ENCODE peak calls at places on chromosomes 12 and 14, in four cellular contexts. R is GM12878, P is HepG2, H is H1. F is an unnamed sample.
A peak's percentile ranks its signal among the peaks of the same experiment; 100 is the strongest.

GRCh38 chr12:80813820-80814219 is 97.1 kb downstream of the MYF5 start:
- DNase-seq in R (peak; percentile 23), P (no peak), H (no peak), F (no peak)

GRCh38 chr12:106585237-106585834 is 2.5 kb downstream of the RFX4 start:
- DNase-seq in R (no peak), P (no peak), H (no peak), F (no peak)

GRCh38 chr12:52529846-52530245 is 9.7 kb upstream of the KRT5 start:
- DNase-seq in R (no peak), P (no peak), H (no peak), F (no peak)

GRCh38 chr14:39265032-39265431 is 31.3 kb downstream of the MIA2 start:
- DNase-seq in R (no peak), P (no peak), H (no peak), F (no peak)

GRCh38 chr12:28507867-28508266 is 317.6 kb downstream of the CCDC91 start:
- DNase-seq in R (no peak), P (no peak), H (no peak), F (no peak)

GRCh38 chr12:94615284-94616216 is 34.8 kb downstream of the TMCC3 start:
- DNase-seq in R (no peak), P (peak; percentile 35), H (no peak), F (no peak)

GRCh38 chr14:66359500-66359899 is 126.7 kb upstream of the CCDC196 start:
- DNase-seq in R (peak; percentile 15), P (peak; percentile 53), H (no peak), F (peak; percentile 47)

GRCh38 chr12:66352197-66352596 is 49.9 kb downstream of the HELB start:
- DNase-seq in R (no peak), P (peak; percentile 18), H (peak; percentile 77), F (peak; percentile 63)

GRCh38 chr12:94379479-94380113 is 80.1 kb downstream of the CEP83 start:
- DNase-seq in R (no peak), P (peak; percentile 6), H (no peak), F (no peak)

GRCh38 chr12:30630378-30631285 is 65.0 kb downstream of the IPO8 start:
- DNase-seq in R (no peak), P (no peak), H (no peak), F (no peak)

GRCh38 chr14:24848427-24848826 is 201.5 kb downstream of the STXBP6 start:
- DNase-seq in R (no peak), P (no peak), H (no peak), F (no peak)

GRCh38 chr14:23863836-23864235 is 89.7 kb upstream of the DHRS4 start:
- DNase-seq in R (no peak), P (no peak), H (no peak), F (no peak)

GRCh38 chr12:65278576-65279386 is at the start of gene MSRB3:
- DNase-seq in R (no peak), P (peak; percentile 44), H (peak; percentile 85), F (peak; percentile 50)

GRCh38 chr14:50726372-50727107 is 58.4 kb upstream of the SAV1 start:
- DNase-seq in R (no peak), P (no peak), H (no peak), F (no peak)

GRCh38 chr14:99905121-99905520 is 111.9 kb downstream of the EML1 start:
- DNase-seq in R (no peak), P (no peak), H (no peak), F (no peak)

DNA sequence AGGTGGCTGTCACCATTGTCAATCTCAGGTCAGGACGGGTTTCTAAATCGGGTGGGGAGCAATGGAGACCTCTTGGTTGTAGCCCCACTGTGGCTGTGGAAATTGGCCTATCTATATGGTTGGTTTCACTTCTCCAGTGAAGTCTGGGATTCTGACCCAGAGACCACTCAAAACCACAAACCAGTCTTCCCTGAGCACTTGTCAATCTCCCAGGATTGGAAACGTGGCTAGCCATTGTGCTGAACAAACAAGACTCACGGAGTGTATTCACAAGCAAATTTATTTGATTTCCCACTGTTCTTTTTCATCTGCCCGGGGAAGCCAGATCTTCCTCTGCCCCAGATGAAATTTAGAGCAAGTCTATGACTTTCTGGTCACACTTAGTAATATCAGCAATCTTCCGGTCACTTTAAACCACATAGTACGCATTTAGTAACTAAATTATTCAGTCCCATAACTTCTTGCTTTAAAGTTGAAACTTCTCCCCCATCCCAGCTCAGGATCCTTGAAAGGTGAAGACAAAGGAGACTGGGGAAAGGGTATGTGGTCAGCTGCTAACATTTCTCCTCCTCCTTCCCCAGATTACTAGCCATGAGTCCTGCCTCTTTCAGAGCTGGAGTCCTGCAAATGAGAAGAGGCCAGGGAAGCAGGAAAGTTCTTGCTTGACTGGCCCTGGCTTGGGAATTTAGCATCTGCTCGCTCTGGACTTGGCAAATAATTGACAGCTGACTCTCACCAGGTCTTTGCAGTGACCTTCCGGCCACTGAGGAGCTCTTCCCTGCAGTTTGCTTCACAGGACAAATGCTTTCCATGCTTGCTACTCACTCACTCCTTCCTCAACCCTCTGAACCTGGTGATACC is 123.2 kb upstream of the MAX start:
- DNase-seq in R (no peak), P (no peak), H (no peak), F (no peak)
- TF ChIP-seq YY1 in R (no peak), P (no peak), H (no peak), F (no peak)

DNA sequence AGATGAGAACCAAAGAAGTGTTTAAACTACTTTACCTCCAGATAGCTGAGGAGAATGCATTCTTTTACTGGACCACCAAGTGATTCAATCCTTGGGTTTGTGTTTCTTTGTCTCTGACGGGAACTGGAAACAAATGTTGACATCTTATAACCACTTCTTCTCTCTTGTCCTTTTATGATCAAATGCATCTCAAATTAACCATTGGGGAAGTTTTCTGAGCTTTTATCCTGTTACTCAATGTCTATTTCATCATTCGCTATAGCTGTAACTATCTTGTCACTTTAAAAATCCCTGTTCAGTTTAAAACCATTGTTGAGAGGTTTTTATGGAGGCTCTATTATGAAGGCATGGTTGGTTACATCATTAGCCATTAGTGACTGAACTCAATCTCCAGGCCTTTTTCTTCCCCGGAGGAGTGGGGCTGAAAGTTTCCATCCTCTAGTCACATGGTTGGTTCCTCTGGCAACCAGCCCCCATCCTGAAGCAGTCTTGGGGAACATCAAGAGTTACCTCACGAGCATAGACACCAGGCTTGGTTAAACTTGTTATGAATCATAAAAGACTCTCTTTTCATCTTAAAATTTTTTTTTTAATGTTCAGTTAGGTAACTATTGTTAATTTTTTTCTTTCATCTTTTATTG is 2.7 kb upstream of the CLEC6A start:
- DNase-seq in R (no peak), P (no peak), H (no peak), F (no peak)
- TF ChIP-seq SUZ12 in R (no peak), P (no peak), H (no peak), F (no peak)

GRCh38 chr14:31126680-31127079 is 80.9 kb downstream of the HECTD1 start:
- DNase-seq in R (no peak), P (no peak), H (no peak), F (no peak)

GRCh38 chr14:31125231-31125630 is 82.4 kb downstream of the HECTD1 start:
- DNase-seq in R (no peak), P (no peak), H (no peak), F (no peak)

GRCh38 chr14:31122921-31123320 is 84.7 kb downstream of the HECTD1 start:
- DNase-seq in R (no peak), P (no peak), H (no peak), F (peak; percentile 5)

GRCh38 chr14:31122098-31122611 is 85.4 kb downstream of the HECTD1 start:
- DNase-seq in R (no peak), P (no peak), H (no peak), F (no peak)

GRCh38 chr14:31124197-31124596 is 83.4 kb downstream of the HECTD1 start:
- DNase-seq in R (no peak), P (no peak), H (no peak), F (no peak)
- TF ChIP-seq ZNF274 in R (no peak), P (no peak), H (no peak), F (no peak)

GRCh38 chr14:75461755-75462349 is 34.0 kb downstream of the JDP2 start:
- DNase-seq in R (no peak), P (no peak), H (no peak), F (no peak)
- TF ChIP-seq YY1 in R (no peak), P (no peak), H (no peak), F (no peak)

GRCh38 chr12:104792570-104792969 is 165.5 kb downstream of the SLC41A2 start:
- DNase-seq in R (no peak), P (no peak), H (no peak), F (no peak)
- TF ChIP-seq SUZ12 in R (no peak), P (no peak), H (no peak), F (no peak)

DNA sequence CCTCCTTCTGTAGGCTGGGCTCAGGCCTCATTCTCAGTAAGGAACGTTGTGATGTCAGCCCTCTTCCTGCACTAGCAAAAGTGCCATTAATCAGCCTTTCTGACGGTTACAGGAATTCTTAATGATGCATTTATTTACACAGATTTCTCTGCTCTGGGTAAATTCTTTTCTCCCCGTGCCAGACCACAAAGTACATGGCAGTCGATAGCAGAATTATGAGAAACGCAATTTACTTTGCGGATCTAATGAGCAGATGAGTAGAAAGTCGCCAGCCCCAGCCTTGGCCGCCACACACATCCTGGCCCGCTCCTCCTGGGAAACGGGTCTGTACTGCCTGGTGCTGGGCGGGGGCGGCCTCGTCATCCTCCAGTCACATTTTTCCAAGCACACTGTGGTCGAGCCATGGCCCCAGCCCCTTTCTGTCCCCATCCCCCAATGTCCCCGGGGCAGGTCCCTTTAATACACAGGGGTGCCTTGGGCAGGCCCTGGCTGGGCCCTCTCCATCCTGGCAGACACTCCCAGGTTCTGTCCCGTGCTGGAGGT is 25.9 kb downstream of the NOC4L start:
- DNase-seq in R (no peak), P (no peak), H (no peak), F (no peak)
- TF ChIP-seq ZNF274 in R (no peak), P (no peak), H (no peak), F (no peak)

GRCh38 chr12:20561886-20562285 is 133.2 kb upstream of the SLCO1C1 start:
- DNase-seq in R (no peak), P (no peak), H (no peak), F (no peak)
- TF ChIP-seq YY1 in R (no peak), P (no peak), H (no peak), F (no peak)

DNA sequence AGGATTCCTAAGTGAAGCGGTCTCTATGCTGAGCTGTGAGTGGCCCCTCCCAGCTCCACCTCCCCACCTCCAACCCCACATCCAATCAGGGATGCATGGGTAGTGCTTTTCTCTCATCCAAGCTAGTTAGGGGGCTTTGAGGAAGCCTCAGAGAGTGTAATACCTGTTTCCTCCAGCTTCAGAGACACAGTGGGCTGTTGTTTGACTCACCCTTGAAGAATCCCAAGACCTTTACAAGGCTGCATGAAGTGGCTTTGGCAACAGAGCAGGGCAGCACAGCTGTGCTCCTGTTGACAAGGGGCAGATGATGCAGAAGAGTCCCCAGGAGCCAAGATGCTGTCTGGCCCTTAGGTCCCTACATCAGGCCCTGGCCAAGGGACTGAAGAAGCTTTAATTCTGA is 27.1 kb upstream of the CLMN start:
- DNase-seq in R (no peak), P (no peak), H (no peak), F (no peak)
- TF ChIP-seq SUZ12 in R (no peak), P (no peak), H (no peak), F (no peak)

GRCh38 chr12:22318122-22318737 is 16.3 kb downstream of the ST8SIA1 start:
- DNase-seq in R (no peak), P (no peak), H (no peak), F (no peak)
- TF ChIP-seq ZNF274 in R (no peak), P (no peak), H (no peak), F (no peak)

GRCh38 chr12:40921563-40922163 is 229.4 kb downstream of the CNTN1 start:
- DNase-seq in R (no peak), P (peak; percentile 8), H (no peak), F (no peak)
- TF ChIP-seq YY1 in R (no peak), P (no peak), H (no peak), F (no peak)

F was measured in NT2/D1.